ENCODE peak calls at places on chromosomes 5 and 9, in six cellular contexts. Y, Z, J, I, C and N are unnamed samples.

GRCh38 chr5:121019734-121020133 is 555.6 kb downstream of the PRR16 start:
- DNase-seq in Y (no peak), Z (no peak), J (no peak), I (no peak), C (no peak), N (no peak)

GRCh38 chr5:95620870-95621838 is 1.3 kb downstream of the GPR150 start:
- DNase-seq in Y (peak), Z (peak), J (peak), I (peak), C (peak), N (no peak)

GRCh38 chr5:126171916-126172315 is 251.3 kb upstream of the GRAMD2B start:
- DNase-seq in Y (no peak), Z (no peak), J (no peak), I (no peak), C (no peak), N (no peak)

GRCh38 chr9:109475526-109475925 is 22.6 kb downstream of the PTPN3 start:
- DNase-seq in Y (peak), Z (no peak), J (no peak), I (no peak), C (no peak), N (no peak)

GRCh38 chr5:107248065-107248695 is 422.6 kb downstream of the EFNA5 start:
- DNase-seq in Y (peak), Z (no peak), J (no peak), I (no peak), C (peak), N (peak)

GRCh38 chr9:131076347-131077195 is 19.8 kb upstream of the AIF1L start:
- DNase-seq in Y (no peak), Z (no peak), J (no peak), I (no peak), C (no peak), N (no peak)

GRCh38 chr5:137641148-137641547 is 94.7 kb downstream of the KLHL3 start:
- DNase-seq in Y (no peak), Z (no peak), J (no peak), I (no peak), C (no peak), N (peak)

GRCh38 chr5:61827445-61827975 is 478.5 kb upstream of the KIF2A start:
- DNase-seq in Y (no peak), Z (no peak), J (no peak), I (no peak), C (no peak), N (no peak)

GRCh38 chr9:88084816-88085215 is 53.5 kb downstream of the SPATA31C2 start:
- DNase-seq in Y (no peak), Z (no peak), J (no peak), I (no peak), C (no peak), N (no peak)

GRCh38 chr9:93909242-93909616 is 45.9 kb downstream of the BARX1 start:
- DNase-seq in Y (peak), Z (no peak), J (no peak), I (no peak), C (no peak), N (no peak)

GRCh38 chr5:150036513-150036912 is 36.0 kb downstream of the HMGXB3 start:
- DNase-seq in Y (no peak), Z (no peak), J (no peak), I (peak), C (no peak), N (peak)

GRCh38 chr9:110935829-110936228 is 102.4 kb downstream of the LPAR1 start:
- DNase-seq in Y (no peak), Z (no peak), J (no peak), I (no peak), C (no peak), N (no peak)

GRCh38 chr9:108245331-108245730 is 610.5 kb downstream of the ACTL7B start:
- DNase-seq in Y (no peak), Z (no peak), J (no peak), I (no peak), C (no peak), N (no peak)

GRCh38 chr5:23367863-23368262 is 139.5 kb upstream of the PRDM9 start:
- DNase-seq in Y (no peak), Z (no peak), J (no peak), I (no peak), C (no peak), N (no peak)

GRCh38 chr5:92544567-92544966 is 1036.5 kb downstream of the NR2F1-AS1 start:
- DNase-seq in Y (no peak), Z (no peak), J (no peak), I (no peak), C (no peak), N (no peak)

GRCh38 chr9:137511758-137512463 is 38.3 kb downstream of the PNPLA7 start:
- DNase-seq in Y (no peak), Z (no peak), J (no peak), I (no peak), C (no peak), N (no peak)

GRCh38 chr9:104993291-104993963 is 65.5 kb upstream of the ABCA1 start:
- DNase-seq in Y (peak), Z (no peak), J (peak), I (no peak), C (no peak), N (no peak)

GRCh38 chr5:53438486-53439472 is 41.6 kb upstream of the FST start:
- DNase-seq in Y (no peak), Z (no peak), J (no peak), I (no peak), C (no peak), N (peak)

GRCh38 chr5:90398726-90399125 is 10.8 kb downstream of the CETN3 start:
- DNase-seq in Y (no peak), Z (no peak), J (no peak), I (no peak), C (no peak), N (no peak)